ENCODE peak calls at places on chromosomes 11 and 22, in five cellular contexts. S is left ventricle myocardium superior, K is DMS153, X is T-cell, L is NCI-H748 treated with DMSO at 0.1 percent for 48 hours. Y is an unnamed sample.

GRCh38 chr11:70018816-70019215 is 59.3 kb upstream of the ANO1 start:
- DNase-seq in S (no peak), K (no peak), X (no peak), L (no peak), Y (no peak)

GRCh38 chr22:35394011-35394312 is 6.0 kb upstream of the MCM5 start:
- DNase-seq in S (no peak), K (no peak), X (no peak), L (no peak), Y (no peak)

GRCh38 chr11:45805305-45806071 is 539 bp downstream of the SLC35C1 start:
- DNase-seq in S (peak; percentile 60), K (no peak), X (peak; percentile 3), L (peak; percentile 46), Y (no peak)

GRCh38 chr22:26748845-26749244 is 91.5 kb downstream of the MIAT start:
- DNase-seq in S (no peak), K (no peak), X (no peak), L (no peak), Y (peak; percentile 25)

GRCh38 chr11:120667281-120667680 is 155.7 kb downstream of the GRIK4 start:
- DNase-seq in S (peak; percentile 61), K (no peak), X (no peak), L (no peak), Y (no peak)

GRCh38 chr11:94518300-94518699 is 6.0 kb downstream of the C11orf97 start:
- DNase-seq in S (no peak), K (no peak), X (no peak), L (no peak), Y (no peak)

GRCh38 chr11:108405706-108406105 is 61.6 kb downstream of the C11orf65 start:
- DNase-seq in S (no peak), K (no peak), X (no peak), L (no peak), Y (no peak)

GRCh38 chr11:91804057-91804456 is 420.6 kb upstream of the FAT3 start:
- DNase-seq in S (no peak), K (no peak), X (no peak), L (no peak), Y (no peak)

GRCh38 chr11:130434521-130435223 is 6.3 kb upstream of the ADAMTS8 start:
- DNase-seq in S (peak; percentile 79), K (peak; percentile 57), X (peak; percentile 31), L (peak; percentile 63), Y (peak; percentile 85)

GRCh38 chr11:120124355-120124754 is 13.6 kb downstream of the TRIM29 start:
- DNase-seq in S (no peak), K (no peak), X (no peak), L (no peak), Y (no peak)

GRCh38 chr11:11786771-11787170 is 55.0 kb upstream of the USP47 start:
- DNase-seq in S (no peak), K (no peak), X (no peak), L (no peak), Y (no peak)

GRCh38 chr11:88404932-88405710 is 67.6 kb upstream of the CTSC start:
- DNase-seq in S (no peak), K (no peak), X (no peak), L (no peak), Y (no peak)

GRCh38 chr22:29128891-29129643 is 56.2 kb downstream of the KREMEN1 start:
- DNase-seq in S (no peak), K (no peak), X (no peak), L (no peak), Y (no peak)

GRCh38 chr11:3107608-3108182 is 50.5 kb upstream of the CARS1 start:
- DNase-seq in S (no peak), K (no peak), X (no peak), L (no peak), Y (no peak)

GRCh38 chr11:24391165-24391564 is 105.7 kb upstream of the LUZP2 start:
- DNase-seq in S (no peak), K (no peak), X (no peak), L (no peak), Y (no peak)

GRCh38 chr22:19797086-19797485 is 36.5 kb downstream of the TBX1 start:
- DNase-seq in S (peak; percentile 5), K (no peak), X (no peak), L (no peak), Y (no peak)

GRCh38 chr22:35930933-35931332 is 97.7 kb downstream of the RBFOX2 start:
- DNase-seq in S (no peak), K (peak; percentile 75), X (no peak), L (no peak), Y (peak; percentile 65)

GRCh38 chr22:22164541-22165272 is 79.9 kb upstream of the VPREB1 start:
- DNase-seq in S (no peak), K (no peak), X (no peak), L (no peak), Y (no peak)

GRCh38 chr11:68997124-68997994 is 15.7 kb downstream of the MRGPRF start:
- DNase-seq in S (peak; percentile 20), K (no peak), X (no peak), L (no peak), Y (no peak)

GRCh38 chr22:20523118-20523983 is 15.9 kb downstream of the MED15 start:
- DNase-seq in S (no peak), K (no peak), X (no peak), L (no peak), Y (no peak)

GRCh38 chr22:20058989-20059770 is 20.9 kb upstream of the DGCR8 start:
- DNase-seq in S (no peak), K (no peak), X (no peak), L (no peak), Y (no peak)

GRCh38 chr11:120647681-120648080 is 136.1 kb downstream of the GRIK4 start:
- DNase-seq in S (no peak), K (no peak), X (no peak), L (no peak), Y (no peak)

GRCh38 chr22:44707752-44708151 is 5.7 kb downstream of the PRR5 start:
- DNase-seq in S (no peak), K (no peak), X (no peak), L (no peak), Y (no peak)

GRCh38 chr11:33463059-33463458 is 205.9 kb downstream of the HIPK3 start:
- DNase-seq in S (no peak), K (no peak), X (no peak), L (no peak), Y (no peak)

GRCh38 chr11:10021563-10021962 is 272.5 kb downstream of the SBF2 start:
- DNase-seq in S (no peak), K (peak; percentile 11), X (no peak), L (no peak), Y (no peak)

GRCh38 chr11:133993921-133994320 is 37.2 kb upstream of the IGSF9B start:
- DNase-seq in S (no peak), K (no peak), X (no peak), L (no peak), Y (no peak)

GRCh38 chr11:115475564-115475963 is 28.7 kb downstream of the CADM1 start:
- DNase-seq in S (no peak), K (no peak), X (no peak), L (no peak), Y (no peak)

GRCh38 chr11:62054484-62055121 is 69.2 kb upstream of the INCENP start:
- DNase-seq in S (no peak), K (peak; percentile 56), X (no peak), L (no peak), Y (no peak)

GRCh38 chr22:46479046-46479445 is 58.4 kb downstream of the CELSR1 start:
- DNase-seq in S (no peak), K (no peak), X (no peak), L (no peak), Y (no peak)

GRCh38 chr11:75725552-75726320 is 8.1 kb downstream of the MOGAT2 start:
- DNase-seq in S (no peak), K (no peak), X (no peak), L (no peak), Y (no peak)

GRCh38 chr11:85823816-85824215 is 12.9 kb upstream of the SYTL2 start:
- DNase-seq in S (no peak), K (no peak), X (peak; percentile 87), L (no peak), Y (no peak)

GRCh38 chr11:85385561-85385960 is 241.6 kb downstream of the DLG2 start:
- DNase-seq in S (no peak), K (no peak), X (no peak), L (no peak), Y (no peak)

GRCh38 chr22:23984430-23984829 is 4.5 kb downstream of the GSTT2 start:
- DNase-seq in S (no peak), K (peak; percentile 29), X (no peak), L (no peak), Y (peak; percentile 22)

GRCh38 chr11:75245356-75246005 is 4.9 kb downstream of the TPBGL start:
- DNase-seq in S (no peak), K (no peak), X (no peak), L (no peak), Y (no peak)

GRCh38 chr11:80587906-80588305 is 1147.1 kb upstream of the TENM4 start:
- DNase-seq in S (no peak), K (no peak), X (no peak), L (no peak), Y (no peak)

GRCh38 chr11:65083134-65083833 is 556 bp downstream of the CDCA5 start:
- DNase-seq in S (no peak), K (no peak), X (no peak), L (no peak), Y (no peak)

GRCh38 chr22:49996532-49997220 is 15.9 kb downstream of the IL17REL start:
- DNase-seq in S (no peak), K (no peak), X (no peak), L (no peak), Y (no peak)

Y was measured in putamen.